ENCODE peak calls at places on chromosomes 3 and 15, in nine cellular contexts. One of them, this sample, is unnamed.

GRCh38 chr3:28188686-28189085 is 52.7 kb upstream of the CMC1 start:
- DNase-seq in heart left ventricle: no peak
- DNase-seq in GM23248: no peak
- DNase-seq in RWPE1: no peak
- DNase-seq in A549: no peak
- DNase-seq in ovary: no peak
- DNase-seq in IMR-90: no peak
- DNase-seq in colonic mucosa: no peak
- DNase-seq in transverse colon: no peak
- DNase-seq in this sample: no peak

GRCh38 chr15:88800026-88800425 is 3.2 kb upstream of the ACAN start:
- DNase-seq in transverse colon: no peak
- DNase-seq in RWPE1: peak
- DNase-seq in heart left ventricle: no peak
- DNase-seq in IMR-90: peak
- DNase-seq in colonic mucosa: no peak
- DNase-seq in A549: peak
- DNase-seq in GM23248: peak
- DNase-seq in ovary: no peak
- DNase-seq in this sample: no peak

GRCh38 chr15:67100808-67101581 is 35.6 kb downstream of the SMAD3 start:
- DNase-seq in A549: no peak
- DNase-seq in ovary: no peak
- DNase-seq in colonic mucosa: no peak
- DNase-seq in GM23248: no peak
- DNase-seq in transverse colon: no peak
- DNase-seq in RWPE1: no peak
- DNase-seq in heart left ventricle: no peak
- DNase-seq in IMR-90: no peak
- DNase-seq in this sample: no peak

GRCh38 chr15:72229076-72229946 is 1.7 kb downstream of the PKM start:
- DNase-seq in transverse colon: no peak
- DNase-seq in ovary: no peak
- DNase-seq in IMR-90: peak
- DNase-seq in colonic mucosa: no peak
- DNase-seq in GM23248: peak
- DNase-seq in RWPE1: no peak
- DNase-seq in heart left ventricle: no peak
- DNase-seq in A549: no peak
- DNase-seq in this sample: no peak

GRCh38 chr3:127457094-127457475 is 133.4 kb downstream of the TPRA1 start:
- DNase-seq in RWPE1: peak
- DNase-seq in colonic mucosa: no peak
- DNase-seq in transverse colon: peak
- DNase-seq in heart left ventricle: no peak
- DNase-seq in A549: no peak
- DNase-seq in IMR-90: peak
- DNase-seq in GM23248: peak
- DNase-seq in ovary: peak
- DNase-seq in this sample: no peak

GRCh38 chr3:193489949-193490348 is 64.7 kb downstream of the ATP13A4 start:
- DNase-seq in RWPE1: no peak
- DNase-seq in GM23248: no peak
- DNase-seq in IMR-90: no peak
- DNase-seq in ovary: no peak
- DNase-seq in A549: no peak
- DNase-seq in transverse colon: no peak
- DNase-seq in colonic mucosa: no peak
- DNase-seq in heart left ventricle: no peak
- DNase-seq in this sample: no peak

GRCh38 chr3:131329774-131330173 is 51.8 kb upstream of the NUDT16 start:
- DNase-seq in GM23248: no peak
- DNase-seq in transverse colon: no peak
- DNase-seq in heart left ventricle: no peak
- DNase-seq in RWPE1: no peak
- DNase-seq in colonic mucosa: no peak
- DNase-seq in ovary: no peak
- DNase-seq in A549: no peak
- DNase-seq in IMR-90: no peak
- DNase-seq in this sample: no peak

GRCh38 chr3:61821823-61822251 is 260.5 kb downstream of the PTPRG start:
- DNase-seq in A549: no peak
- DNase-seq in ovary: no peak
- DNase-seq in RWPE1: no peak
- DNase-seq in heart left ventricle: no peak
- DNase-seq in colonic mucosa: no peak
- DNase-seq in IMR-90: peak
- DNase-seq in transverse colon: no peak
- DNase-seq in GM23248: peak
- DNase-seq in this sample: no peak

GRCh38 chr3:157360044-157360443 is 76.6 kb upstream of the PTX3 start:
- DNase-seq in transverse colon: no peak
- DNase-seq in A549: peak
- DNase-seq in GM23248: peak
- DNase-seq in RWPE1: peak
- DNase-seq in ovary: no peak
- DNase-seq in heart left ventricle: no peak
- DNase-seq in colonic mucosa: no peak
- DNase-seq in IMR-90: peak
- DNase-seq in this sample: no peak

GRCh38 chr3:102529452-102529851 is 94.6 kb downstream of the ZPLD1 start:
- DNase-seq in GM23248: peak
- DNase-seq in ovary: peak
- DNase-seq in A549: peak
- DNase-seq in transverse colon: no peak
- DNase-seq in IMR-90: peak
- DNase-seq in RWPE1: peak
- DNase-seq in heart left ventricle: no peak
- DNase-seq in colonic mucosa: no peak
- DNase-seq in this sample: no peak

GRCh38 chr3:115819785-115820384 is 196.6 kb downstream of the GAP43 start:
- DNase-seq in transverse colon: peak
- DNase-seq in GM23248: peak
- DNase-seq in A549: peak
- DNase-seq in heart left ventricle: no peak
- DNase-seq in RWPE1: peak
- DNase-seq in ovary: peak
- DNase-seq in colonic mucosa: peak
- DNase-seq in IMR-90: peak
- DNase-seq in this sample: no peak

DNA sequence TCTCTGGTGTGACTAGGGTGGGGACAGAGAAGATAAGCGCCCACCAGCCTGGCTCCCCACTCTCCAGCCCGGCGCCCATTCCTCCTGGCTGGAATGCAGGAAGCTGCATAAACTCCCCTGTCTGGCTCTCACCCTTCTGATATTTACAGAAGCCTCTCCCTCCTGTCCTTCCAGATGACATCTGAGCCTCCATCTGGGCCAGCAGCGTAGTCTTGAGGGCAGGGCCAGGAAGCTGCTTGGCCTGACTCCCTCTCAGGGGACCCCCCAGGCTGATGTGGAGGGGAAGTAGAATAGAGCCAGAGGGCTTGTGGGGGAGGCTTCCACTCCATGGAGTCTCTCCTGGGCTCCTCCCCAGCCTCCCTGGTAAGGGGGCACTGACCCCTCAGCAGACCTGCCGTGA is 49.9 kb downstream of the LINGO1 start:
- DNase-seq in IMR-90: no peak
- DNase-seq in colonic mucosa: no peak
- DNase-seq in heart left ventricle: no peak
- DNase-seq in A549: no peak
- DNase-seq in RWPE1: no peak
- DNase-seq in GM23248: no peak
- DNase-seq in transverse colon: peak
- DNase-seq in ovary: no peak
- DNase-seq in this sample: no peak
- H3K27ac ChIP-seq in IMR-90: no peak
- H3K27ac ChIP-seq in colonic mucosa: no peak
- H3K27ac ChIP-seq in heart left ventricle: no peak
- H3K27ac ChIP-seq in A549: no peak
- H3K27ac ChIP-seq in RWPE1: no peak
- H3K27ac ChIP-seq in GM23248: no peak
- H3K27ac ChIP-seq in transverse colon: no peak
- H3K27ac ChIP-seq in ovary: no peak
- H3K27ac ChIP-seq in this sample: no peak

DNA sequence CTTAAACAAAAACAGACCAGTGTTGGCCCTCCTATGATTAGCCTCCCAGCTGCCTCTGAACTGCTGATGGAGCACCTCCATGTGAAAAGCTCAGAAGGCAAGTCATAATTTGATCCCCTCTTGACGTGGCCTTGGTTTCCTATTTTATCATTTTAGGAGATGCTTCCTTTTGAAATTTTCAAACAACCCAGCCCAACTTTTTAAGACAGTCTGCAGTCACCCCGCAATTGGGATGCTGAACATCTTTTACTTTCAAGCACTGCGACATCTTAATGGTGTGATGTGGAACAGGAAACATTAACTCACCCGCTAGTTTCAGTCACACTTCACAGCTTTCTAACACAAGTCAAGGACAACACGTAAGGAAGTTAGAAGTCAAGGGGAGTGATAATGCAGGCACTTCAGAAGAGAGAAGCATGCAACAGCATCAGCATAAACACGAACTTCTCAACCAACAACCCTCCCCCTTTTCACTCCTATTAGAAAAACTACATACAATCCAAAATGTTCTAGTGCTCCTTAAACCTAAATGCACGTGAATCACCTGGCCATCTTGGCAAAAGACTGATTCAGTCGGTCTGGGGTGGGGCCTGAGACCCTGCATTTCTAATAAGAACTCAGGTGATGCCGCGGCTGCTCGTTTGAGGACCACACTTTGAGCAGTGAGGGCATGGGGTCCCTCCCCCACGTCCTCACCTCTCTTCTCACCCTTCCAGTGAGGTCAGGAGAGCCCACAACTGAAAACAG is 161.5 kb downstream of the FOXP1 start:
- DNase-seq in RWPE1: no peak
- DNase-seq in colonic mucosa: no peak
- DNase-seq in GM23248: no peak
- DNase-seq in heart left ventricle: no peak
- DNase-seq in transverse colon: no peak
- DNase-seq in IMR-90: no peak
- DNase-seq in ovary: no peak
- DNase-seq in A549: no peak
- DNase-seq in this sample: no peak
- H3K27ac ChIP-seq in RWPE1: peak
- H3K27ac ChIP-seq in colonic mucosa: no peak
- H3K27ac ChIP-seq in GM23248: no peak
- H3K27ac ChIP-seq in heart left ventricle: peak
- H3K27ac ChIP-seq in transverse colon: peak
- H3K27ac ChIP-seq in IMR-90: no peak
- H3K27ac ChIP-seq in ovary: no peak
- H3K27ac ChIP-seq in A549: no peak
- H3K27ac ChIP-seq in this sample: no peak

GRCh38 chr3:183779896-183780450 is 45.4 kb downstream of the MAP6D1 start:
- DNase-seq in ovary: no peak
- DNase-seq in RWPE1: no peak
- DNase-seq in GM23248: peak
- DNase-seq in heart left ventricle: no peak
- DNase-seq in colonic mucosa: no peak
- DNase-seq in A549: no peak
- DNase-seq in IMR-90: peak
- DNase-seq in transverse colon: no peak
- DNase-seq in this sample: no peak

GRCh38 chr3:183774631-183775030 is 50.7 kb downstream of the MAP6D1 start:
- DNase-seq in IMR-90: peak
- DNase-seq in GM23248: peak
- DNase-seq in RWPE1: no peak
- DNase-seq in colonic mucosa: no peak
- DNase-seq in transverse colon: no peak
- DNase-seq in ovary: no peak
- DNase-seq in heart left ventricle: no peak
- DNase-seq in A549: no peak
- DNase-seq in this sample: no peak

GRCh38 chr3:183781246-183781645 is 44.1 kb downstream of the MAP6D1 start:
- DNase-seq in colonic mucosa: no peak
- DNase-seq in heart left ventricle: no peak
- DNase-seq in ovary: no peak
- DNase-seq in GM23248: no peak
- DNase-seq in RWPE1: no peak
- DNase-seq in transverse colon: no peak
- DNase-seq in IMR-90: no peak
- DNase-seq in A549: no peak
- DNase-seq in this sample: no peak

GRCh38 chr3:183777016-183777618 is 48.3 kb downstream of the MAP6D1 start:
- DNase-seq in ovary: no peak
- DNase-seq in heart left ventricle: no peak
- DNase-seq in RWPE1: no peak
- DNase-seq in GM23248: peak
- DNase-seq in A549: no peak
- DNase-seq in IMR-90: no peak
- DNase-seq in transverse colon: no peak
- DNase-seq in colonic mucosa: no peak
- DNase-seq in this sample: no peak

GRCh38 chr3:183775781-183776180 is 49.6 kb downstream of the MAP6D1 start:
- DNase-seq in IMR-90: no peak
- DNase-seq in ovary: no peak
- DNase-seq in GM23248: peak
- DNase-seq in transverse colon: no peak
- DNase-seq in colonic mucosa: peak
- DNase-seq in RWPE1: no peak
- DNase-seq in A549: no peak
- DNase-seq in heart left ventricle: peak
- DNase-seq in this sample: no peak
- H3K27ac ChIP-seq in IMR-90: peak
- H3K27ac ChIP-seq in ovary: no peak
- H3K27ac ChIP-seq in GM23248: no peak
- H3K27ac ChIP-seq in transverse colon: no peak
- H3K27ac ChIP-seq in colonic mucosa: no peak
- H3K27ac ChIP-seq in RWPE1: no peak
- H3K27ac ChIP-seq in A549: no peak
- H3K27ac ChIP-seq in heart left ventricle: no peak
- H3K27ac ChIP-seq in this sample: peak

GRCh38 chr15:57943766-57944165 is 121.7 kb downstream of the ALDH1A2 start:
- DNase-seq in transverse colon: no peak
- DNase-seq in A549: no peak
- DNase-seq in ovary: no peak
- DNase-seq in colonic mucosa: no peak
- DNase-seq in heart left ventricle: no peak
- DNase-seq in RWPE1: no peak
- DNase-seq in GM23248: no peak
- DNase-seq in IMR-90: no peak
- DNase-seq in this sample: no peak

GRCh38 chr15:57948554-57949289 is 116.8 kb downstream of the ALDH1A2 start:
- DNase-seq in ovary: no peak
- DNase-seq in IMR-90: no peak
- DNase-seq in A549: no peak
- DNase-seq in heart left ventricle: no peak
- DNase-seq in transverse colon: no peak
- DNase-seq in RWPE1: no peak
- DNase-seq in GM23248: no peak
- DNase-seq in colonic mucosa: no peak
- DNase-seq in this sample: no peak

GRCh38 chr15:57947781-57948180 is 117.7 kb downstream of the ALDH1A2 start:
- DNase-seq in GM23248: peak
- DNase-seq in heart left ventricle: peak
- DNase-seq in A549: no peak
- DNase-seq in IMR-90: no peak
- DNase-seq in ovary: peak
- DNase-seq in colonic mucosa: no peak
- DNase-seq in RWPE1: no peak
- DNase-seq in transverse colon: no peak
- DNase-seq in this sample: no peak

GRCh38 chr15:57947282-57947681 is 118.2 kb downstream of the ALDH1A2 start:
- DNase-seq in IMR-90: no peak
- DNase-seq in heart left ventricle: no peak
- DNase-seq in RWPE1: no peak
- DNase-seq in GM23248: no peak
- DNase-seq in ovary: no peak
- DNase-seq in colonic mucosa: no peak
- DNase-seq in A549: no peak
- DNase-seq in transverse colon: no peak
- DNase-seq in this sample: no peak

GRCh38 chr15:57946491-57947048 is 118.9 kb downstream of the ALDH1A2 start:
- DNase-seq in IMR-90: no peak
- DNase-seq in heart left ventricle: no peak
- DNase-seq in GM23248: no peak
- DNase-seq in A549: no peak
- DNase-seq in transverse colon: no peak
- DNase-seq in ovary: no peak
- DNase-seq in colonic mucosa: no peak
- DNase-seq in RWPE1: no peak
- DNase-seq in this sample: no peak
- H3K27ac ChIP-seq in IMR-90: no peak
- H3K27ac ChIP-seq in heart left ventricle: no peak
- H3K27ac ChIP-seq in GM23248: no peak
- H3K27ac ChIP-seq in A549: no peak
- H3K27ac ChIP-seq in transverse colon: no peak
- H3K27ac ChIP-seq in ovary: peak
- H3K27ac ChIP-seq in colonic mucosa: no peak
- H3K27ac ChIP-seq in RWPE1: no peak
- H3K27ac ChIP-seq in this sample: no peak